ENCODE peak calls at places on chromosomes 2 and 18, in eight cellular contexts. One of them, this sample, is unnamed.

GRCh38 chr2:176079851-176080539 is 3.8 kb downstream of the EVX2 start:
- DNase-seq in PC-3: no peak
- DNase-seq in HCT116: peak; percentile 59
- DNase-seq in upper lobe of left lung: no peak
- DNase-seq in A549: peak; percentile 82
- DNase-seq in PC-9: no peak
- DNase-seq in Peyer's patch: no peak
- DNase-seq in IMR-90: peak; percentile 30
- DNase-seq in this sample: no peak

GRCh38 chr2:232338759-232339106 is 39.8 kb upstream of the ALPP start:
- DNase-seq in PC-3: no peak
- DNase-seq in IMR-90: no peak
- DNase-seq in A549: no peak
- DNase-seq in upper lobe of left lung: peak; percentile 21
- DNase-seq in HCT116: no peak
- DNase-seq in Peyer's patch: no peak
- DNase-seq in PC-9: no peak
- DNase-seq in this sample: no peak

GRCh38 chr2:62196278-62196901 is 475 bp downstream of the B3GNT2 start:
- DNase-seq in upper lobe of left lung: peak; percentile 67
- DNase-seq in Peyer's patch: peak; percentile 76
- DNase-seq in PC-3: peak; percentile 44
- DNase-seq in HCT116: no peak
- DNase-seq in A549: peak; percentile 52
- DNase-seq in IMR-90: no peak
- DNase-seq in PC-9: no peak
- DNase-seq in this sample: no peak

GRCh38 chr2:159285929-159286708 is at the start of gene WDSUB1:
- DNase-seq in PC-3: peak; percentile 50
- DNase-seq in HCT116: no peak
- DNase-seq in upper lobe of left lung: peak; percentile 87
- DNase-seq in Peyer's patch: peak; percentile 75
- DNase-seq in IMR-90: peak; percentile 71
- DNase-seq in PC-9: peak; percentile 44
- DNase-seq in A549: no peak
- DNase-seq in this sample: peak; percentile 79

GRCh38 chr2:180571559-180571958 is 408.8 kb upstream of the UBE2E3 start:
- DNase-seq in HCT116: no peak
- DNase-seq in A549: no peak
- DNase-seq in PC-3: peak; percentile 53
- DNase-seq in IMR-90: peak; percentile 77
- DNase-seq in upper lobe of left lung: no peak
- DNase-seq in Peyer's patch: no peak
- DNase-seq in PC-9: no peak
- DNase-seq in this sample: no peak

GRCh38 chr18:46462523-46462922 is 194.5 kb downstream of the LOXHD1 start:
- DNase-seq in Peyer's patch: no peak
- DNase-seq in A549: no peak
- DNase-seq in IMR-90: no peak
- DNase-seq in upper lobe of left lung: no peak
- DNase-seq in PC-3: no peak
- DNase-seq in PC-9: no peak
- DNase-seq in HCT116: no peak
- DNase-seq in this sample: no peak

GRCh38 chr2:14632133-14632936 is at the start of gene LRATD1:
- DNase-seq in PC-3: peak; percentile 93
- DNase-seq in IMR-90: peak; percentile 55
- DNase-seq in PC-9: peak; percentile 79
- DNase-seq in upper lobe of left lung: peak; percentile 85
- DNase-seq in A549: peak; percentile 27
- DNase-seq in HCT116: no peak
- DNase-seq in Peyer's patch: peak; percentile 94
- DNase-seq in this sample: peak; percentile 22

GRCh38 chr2:121171625-121172119 is 113.3 kb downstream of the TFCP2L1 start:
- DNase-seq in upper lobe of left lung: no peak
- DNase-seq in PC-3: no peak
- DNase-seq in PC-9: no peak
- DNase-seq in Peyer's patch: no peak
- DNase-seq in A549: no peak
- DNase-seq in HCT116: no peak
- DNase-seq in IMR-90: no peak
- DNase-seq in this sample: no peak

GRCh38 chr2:113796592-113797180 is 40.2 kb upstream of the SLC35F5 start:
- DNase-seq in Peyer's patch: no peak
- DNase-seq in PC-3: no peak
- DNase-seq in HCT116: no peak
- DNase-seq in upper lobe of left lung: no peak
- DNase-seq in PC-9: no peak
- DNase-seq in A549: no peak
- DNase-seq in IMR-90: no peak
- DNase-seq in this sample: no peak

GRCh38 chr2:113797237-113797636 is 40.8 kb upstream of the SLC35F5 start:
- DNase-seq in A549: no peak
- DNase-seq in Peyer's patch: no peak
- DNase-seq in PC-9: no peak
- DNase-seq in PC-3: no peak
- DNase-seq in HCT116: no peak
- DNase-seq in upper lobe of left lung: no peak
- DNase-seq in IMR-90: no peak
- DNase-seq in this sample: no peak

GRCh38 chr2:113795405-113795920 is 39.0 kb upstream of the SLC35F5 start:
- DNase-seq in Peyer's patch: no peak
- DNase-seq in HCT116: no peak
- DNase-seq in PC-9: no peak
- DNase-seq in IMR-90: peak; percentile 23
- DNase-seq in A549: no peak
- DNase-seq in PC-3: no peak
- DNase-seq in upper lobe of left lung: no peak
- DNase-seq in this sample: no peak

GRCh38 chr2:113799375-113799774 is 42.9 kb upstream of the SLC35F5 start:
- DNase-seq in Peyer's patch: no peak
- DNase-seq in A549: no peak
- DNase-seq in PC-3: no peak
- DNase-seq in PC-9: no peak
- DNase-seq in upper lobe of left lung: no peak
- DNase-seq in IMR-90: no peak
- DNase-seq in HCT116: no peak
- DNase-seq in this sample: no peak
- TF ChIP-seq CTCF in Peyer's patch: no peak
- TF ChIP-seq CTCF in A549: peak; percentile 20
- TF ChIP-seq CTCF in PC-3: peak; percentile 19
- TF ChIP-seq CTCF in PC-9: peak; percentile 15
- TF ChIP-seq CTCF in upper lobe of left lung: no peak
- TF ChIP-seq CTCF in IMR-90: no peak
- TF ChIP-seq CTCF in HCT116: no peak
- TF ChIP-seq CTCF in this sample: no peak

GRCh38 chr2:69907216-69907615 is 7.7 kb upstream of the MXD1 start:
- DNase-seq in IMR-90: no peak
- DNase-seq in A549: no peak
- DNase-seq in upper lobe of left lung: no peak
- DNase-seq in HCT116: no peak
- DNase-seq in PC-3: no peak
- DNase-seq in Peyer's patch: no peak
- DNase-seq in PC-9: no peak
- DNase-seq in this sample: no peak

DNA sequence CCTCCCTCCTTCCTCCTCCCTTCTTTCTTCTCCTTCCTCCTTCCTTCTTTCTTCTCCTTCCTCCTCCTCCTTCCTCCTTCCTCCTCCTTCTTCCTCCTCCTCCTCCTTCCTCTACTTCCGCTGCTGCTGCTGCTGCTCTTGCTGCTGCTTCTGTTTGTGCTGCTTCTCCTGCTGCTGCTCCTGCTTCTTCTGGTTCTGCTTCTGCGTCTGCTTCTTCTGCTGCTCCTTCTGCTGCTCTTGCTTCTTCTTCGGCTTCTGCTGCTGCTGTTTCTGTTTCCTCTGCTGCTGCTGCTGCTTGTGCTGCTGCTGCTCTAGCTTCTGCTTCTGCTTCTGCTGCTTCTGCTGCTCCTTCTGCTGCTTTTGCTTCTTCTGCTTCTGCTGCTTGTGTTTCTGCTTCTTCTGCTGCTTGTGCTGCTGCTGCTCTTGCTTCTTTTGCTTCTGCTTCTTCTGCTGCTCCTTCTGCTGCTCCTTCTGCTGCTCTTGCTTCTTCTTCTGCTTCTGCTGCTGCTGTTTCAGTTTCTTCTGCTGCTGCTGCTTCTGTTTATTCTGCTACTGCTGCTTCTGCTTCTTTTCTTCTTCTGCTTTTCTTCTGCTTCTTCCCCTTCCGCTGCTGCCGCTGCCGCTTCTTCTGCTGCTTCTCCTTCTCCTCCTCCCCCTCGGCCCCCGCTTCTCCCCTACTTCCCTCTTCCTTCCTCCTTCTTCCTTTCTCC is 8.6 kb downstream of the SNRNP27 start:
- DNase-seq in HCT116: no peak
- DNase-seq in PC-3: no peak
- DNase-seq in IMR-90: no peak
- DNase-seq in Peyer's patch: peak; percentile 65
- DNase-seq in A549: no peak
- DNase-seq in PC-9: no peak
- DNase-seq in upper lobe of left lung: peak; percentile 69
- DNase-seq in this sample: no peak
- H3K27ac ChIP-seq in HCT116: no peak overlapping the region
- H3K27ac ChIP-seq in PC-3: no peak overlapping the region
- H3K27ac ChIP-seq in IMR-90: no peak overlapping the region
- H3K27ac ChIP-seq in Peyer's patch: peak overlapping the region; percentile 1
- H3K27ac ChIP-seq in A549: no peak overlapping the region
- H3K27ac ChIP-seq in PC-9: no peak overlapping the region
- H3K27ac ChIP-seq in upper lobe of left lung: peak overlapping the region; percentile 12
- H3K27ac ChIP-seq in this sample: no peak overlapping the region

DNA sequence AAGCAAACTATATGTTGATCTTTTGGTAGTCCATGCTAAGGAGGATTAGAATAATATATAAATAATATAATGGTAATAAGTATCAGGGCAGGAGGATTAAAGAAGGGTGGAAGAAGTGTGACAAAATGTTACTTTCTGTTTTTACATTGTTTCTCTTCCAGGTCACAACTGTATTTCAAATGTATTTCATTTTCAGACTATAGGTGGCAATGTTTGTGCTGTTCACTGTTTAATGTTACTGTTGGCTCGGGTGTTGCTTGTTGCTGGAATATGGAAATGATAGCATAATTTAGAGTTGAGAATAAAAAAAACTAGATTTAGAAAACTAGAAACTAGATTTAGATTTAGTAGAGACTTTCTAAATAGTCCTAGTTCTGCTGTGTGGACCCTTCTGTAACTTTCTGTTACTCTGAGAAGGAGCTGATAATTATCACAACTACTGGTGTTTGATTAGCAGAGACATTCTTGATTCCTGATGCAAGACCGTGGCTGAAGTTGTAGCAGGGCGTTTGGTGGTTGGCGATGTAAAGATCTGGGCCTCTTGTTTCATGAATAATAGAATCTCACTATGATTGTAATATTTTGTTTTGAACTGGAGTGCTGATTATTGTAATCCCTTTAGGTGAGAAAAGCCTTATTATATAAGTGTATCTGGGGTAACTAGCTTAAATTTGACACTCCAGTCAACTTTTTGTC is 7.9 kb downstream of the NEDD4L start:
- DNase-seq in upper lobe of left lung: no peak
- DNase-seq in PC-3: peak; percentile 40
- DNase-seq in A549: peak; percentile 25
- DNase-seq in HCT116: no peak
- DNase-seq in IMR-90: peak; percentile 24
- DNase-seq in PC-9: no peak
- DNase-seq in Peyer's patch: no peak
- DNase-seq in this sample: peak; percentile 55
- TF ChIP-seq CTCF in upper lobe of left lung: peak; percentile 6
- TF ChIP-seq CTCF in PC-3: peak; percentile 66
- TF ChIP-seq CTCF in A549: peak; percentile 52
- TF ChIP-seq CTCF in HCT116: peak; percentile 24
- TF ChIP-seq CTCF in IMR-90: peak; percentile 36
- TF ChIP-seq CTCF in PC-9: peak; percentile 50
- TF ChIP-seq CTCF in Peyer's patch: peak; percentile 75
- TF ChIP-seq CTCF in this sample: peak; percentile 21

GRCh38 chr2:26070684-26071189 is 36.9 kb downstream of the RAB10 start:
- DNase-seq in HCT116: no peak
- DNase-seq in A549: no peak
- DNase-seq in upper lobe of left lung: no peak
- DNase-seq in Peyer's patch: no peak
- DNase-seq in PC-9: no peak
- DNase-seq in PC-3: no peak
- DNase-seq in IMR-90: no peak
- DNase-seq in this sample: no peak

GRCh38 chr2:26067980-26068507 is 34.2 kb downstream of the RAB10 start:
- DNase-seq in Peyer's patch: no peak
- DNase-seq in HCT116: no peak
- DNase-seq in PC-9: no peak
- DNase-seq in IMR-90: no peak
- DNase-seq in upper lobe of left lung: no peak
- DNase-seq in PC-3: no peak
- DNase-seq in A549: no peak
- DNase-seq in this sample: peak; percentile 6

GRCh38 chr2:26067186-26067974 is 33.5 kb downstream of the RAB10 start:
- DNase-seq in IMR-90: no peak
- DNase-seq in Peyer's patch: no peak
- DNase-seq in A549: no peak
- DNase-seq in HCT116: no peak
- DNase-seq in PC-9: no peak
- DNase-seq in PC-3: no peak
- DNase-seq in upper lobe of left lung: no peak
- DNase-seq in this sample: peak; percentile 8

GRCh38 chr2:26064846-26065245 is 31.0 kb downstream of the RAB10 start:
- DNase-seq in Peyer's patch: no peak
- DNase-seq in PC-9: no peak
- DNase-seq in HCT116: no peak
- DNase-seq in upper lobe of left lung: no peak
- DNase-seq in PC-3: peak; percentile 50
- DNase-seq in IMR-90: no peak
- DNase-seq in A549: no peak
- DNase-seq in this sample: no peak

DNA sequence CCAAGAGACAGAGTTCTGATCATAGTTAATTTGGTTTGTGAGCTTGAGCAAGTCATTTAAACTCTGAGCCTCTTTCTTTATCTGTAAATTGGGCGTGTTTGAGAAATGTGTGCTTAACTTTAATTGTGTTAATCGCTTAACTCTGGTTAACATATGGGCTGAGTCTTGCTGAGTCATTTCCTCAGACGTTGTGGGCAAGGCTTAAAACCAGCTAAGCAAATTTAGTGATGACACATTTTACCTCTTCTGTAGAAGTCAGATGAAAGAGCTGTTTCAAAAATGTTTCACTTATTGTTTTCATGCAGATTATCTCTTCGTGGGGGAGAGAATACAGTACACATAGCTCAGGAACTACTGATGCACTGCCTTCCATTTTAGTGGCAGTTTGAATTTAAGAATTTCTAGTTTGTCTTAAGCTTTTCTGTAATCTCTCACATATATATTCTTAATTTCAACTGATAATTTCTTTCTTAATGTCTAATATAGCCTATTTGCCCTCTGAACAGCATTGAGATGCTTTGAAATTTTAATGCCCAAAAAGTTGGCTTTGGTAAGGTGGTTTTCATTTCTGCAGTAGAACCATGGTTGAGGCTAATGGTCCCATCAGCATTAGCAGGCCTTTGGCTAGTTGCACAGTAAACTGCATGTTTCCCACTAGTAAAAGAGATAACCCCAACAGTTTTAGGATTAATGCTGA is 34.9 kb downstream of the RAB10 start:
- DNase-seq in upper lobe of left lung: peak; percentile 48
- DNase-seq in Peyer's patch: peak; percentile 64
- DNase-seq in A549: peak; percentile 71
- DNase-seq in IMR-90: peak; percentile 91
- DNase-seq in PC-3: peak; percentile 91
- DNase-seq in PC-9: peak; percentile 17
- DNase-seq in HCT116: peak; percentile 46
- DNase-seq in this sample: peak; percentile 86
- H3K27ac ChIP-seq in upper lobe of left lung: peak overlapping the region; percentile 9
- H3K27ac ChIP-seq in Peyer's patch: no peak overlapping the region
- H3K27ac ChIP-seq in A549: peak overlapping the region; percentile 79
- H3K27ac ChIP-seq in IMR-90: peak overlapping the region; percentile 26
- H3K27ac ChIP-seq in PC-3: peak overlapping the region; percentile 85
- H3K27ac ChIP-seq in PC-9: peak overlapping the region; percentile 84
- H3K27ac ChIP-seq in HCT116: peak overlapping the region; percentile 50
- H3K27ac ChIP-seq in this sample: peak overlapping the region; percentile 57

GRCh38 chr2:240462073-240462703 is 26.7 kb downstream of the GPC1 start:
- DNase-seq in Peyer's patch: peak; percentile 38
- DNase-seq in HCT116: no peak
- DNase-seq in upper lobe of left lung: no peak
- DNase-seq in PC-3: no peak
- DNase-seq in A549: no peak
- DNase-seq in PC-9: no peak
- DNase-seq in IMR-90: no peak
- DNase-seq in this sample: no peak
- TF ChIP-seq CTCF in Peyer's patch: no peak
- TF ChIP-seq CTCF in HCT116: no peak
- TF ChIP-seq CTCF in upper lobe of left lung: no peak
- TF ChIP-seq CTCF in PC-3: no peak
- TF ChIP-seq CTCF in A549: no peak
- TF ChIP-seq CTCF in PC-9: no peak
- TF ChIP-seq CTCF in IMR-90: no peak
- TF ChIP-seq CTCF in this sample: no peak